ENCODE peak calls at places on chromosomes 6 and 20, in ten cellular contexts. A is brain microvascular endothelial cell, T is lower leg skin, X is right lobe of liver, L is neural progenitor cell, Y is heart right ventricle, H is GM06990, R is psoas muscle, W is ovary, C is fibroblast of mammary gland. V is an unnamed sample.

GRCh38 chr6:2938632-2939083 is 32.7 kb downstream of the SERPINB6 start:
- DNase-seq in X (no peak), H (no peak), A (no peak), C (no peak), T (peak), R (no peak), W (no peak), L (no peak), Y (no peak), V (no peak)

GRCh38 chr20:21397341-21398108 is at the start of gene NKX2-4:
- DNase-seq in W (no peak), C (no peak), A (no peak), X (no peak), Y (no peak), R (no peak), T (no peak), L (peak), H (no peak), V (no peak)

GRCh38 chr20:55216525-55217242 is 741.3 kb downstream of the DOK5 start:
- DNase-seq in W (no peak), C (peak), X (no peak), L (no peak), R (no peak), H (no peak), Y (no peak), A (no peak), T (no peak), V (no peak)

GRCh38 chr6:87391334-87391733 is 16.4 kb upstream of the CFAP206 start:
- DNase-seq in C (peak), W (no peak), A (peak), L (peak), Y (no peak), X (no peak), R (no peak), H (no peak), T (no peak), V (no peak)

GRCh38 chr6:130365166-130366010 is 429 bp upstream of the TMEM200A start:
- DNase-seq in T (peak), L (peak), H (peak), C (peak), Y (peak), X (peak), R (peak), W (peak), A (peak), V (peak)

GRCh38 chr6:17714879-17715860 is 8.4 kb upstream of the NUP153 start:
- DNase-seq in C (peak), X (no peak), R (no peak), H (peak), Y (no peak), A (peak), W (no peak), T (no peak), L (no peak), V (peak)

GRCh38 chr20:6740096-6740495 is 27.4 kb upstream of the BMP2 start:
- DNase-seq in L (no peak), H (no peak), W (no peak), C (no peak), Y (no peak), R (no peak), X (no peak), A (no peak), T (no peak), V (no peak)

GRCh38 chr6:15682965-15683822 is 20.4 kb upstream of the DTNBP1 start:
- DNase-seq in H (no peak), X (no peak), W (no peak), L (no peak), R (no peak), C (no peak), A (no peak), Y (no peak), T (no peak), V (no peak)

GRCh38 chr6:30679765-30680535 is 6.5 kb downstream of the PPP1R18 start:
- DNase-seq in T (no peak), H (no peak), Y (no peak), A (no peak), W (no peak), R (no peak), C (no peak), X (no peak), L (peak), V (no peak)

GRCh38 chr6:133854633-133855598 is 34.0 kb upstream of the TCF21 start:
- DNase-seq in R (no peak), Y (no peak), H (peak), W (no peak), T (no peak), A (no peak), L (peak), X (peak), C (no peak), V (no peak)

GRCh38 chr20:38789503-38790209 is 15.8 kb upstream of the PPP1R16B start:
- DNase-seq in H (no peak), X (no peak), A (peak), Y (no peak), C (peak), T (peak), R (no peak), L (no peak), W (no peak), V (no peak)

GRCh38 chr6:71082033-71082620 is 125.3 kb upstream of the B3GAT2 start:
- DNase-seq in L (no peak), W (no peak), A (no peak), H (no peak), X (no peak), C (peak), Y (no peak), R (no peak), T (no peak), V (peak)

GRCh38 chr6:148231572-148231971 is 111.1 kb upstream of the SASH1 start:
- DNase-seq in L (no peak), T (no peak), R (no peak), A (peak), W (no peak), C (peak), H (no peak), Y (no peak), X (no peak), V (no peak)

GRCh38 chr6:35663447-35664235 is 25.1 kb downstream of the FKBP5 start:
- DNase-seq in W (no peak), L (peak), A (peak), Y (no peak), X (no peak), R (no peak), C (peak), H (no peak), T (no peak), V (no peak)

GRCh38 chr6:35664945-35665344 is 23.8 kb downstream of the FKBP5 start:
- DNase-seq in T (no peak), X (no peak), R (no peak), A (no peak), H (no peak), Y (no peak), C (no peak), L (no peak), W (no peak), V (no peak)

GRCh38 chr6:35665573-35665972 is 23.1 kb downstream of the FKBP5 start:
- DNase-seq in A (no peak), C (no peak), W (no peak), R (no peak), L (no peak), X (no peak), Y (no peak), T (no peak), H (no peak), V (no peak)

GRCh38 chr6:35668096-35668495 is 20.6 kb downstream of the FKBP5 start:
- DNase-seq in C (no peak), A (no peak), X (no peak), T (no peak), H (peak), Y (no peak), W (no peak), L (peak), R (peak), V (no peak)

GRCh38 chr6:35663001-35663400 is 25.7 kb downstream of the FKBP5 start:
- DNase-seq in L (peak), Y (no peak), X (no peak), T (no peak), W (no peak), R (peak), A (no peak), C (peak), H (no peak), V (no peak)
- H3K4me3 ChIP-seq in L (no peak), Y (no peak), X (no peak), T (no peak), W (no peak), R (no peak), A (no peak), C (no peak), H (no peak), V (no peak)

DNA sequence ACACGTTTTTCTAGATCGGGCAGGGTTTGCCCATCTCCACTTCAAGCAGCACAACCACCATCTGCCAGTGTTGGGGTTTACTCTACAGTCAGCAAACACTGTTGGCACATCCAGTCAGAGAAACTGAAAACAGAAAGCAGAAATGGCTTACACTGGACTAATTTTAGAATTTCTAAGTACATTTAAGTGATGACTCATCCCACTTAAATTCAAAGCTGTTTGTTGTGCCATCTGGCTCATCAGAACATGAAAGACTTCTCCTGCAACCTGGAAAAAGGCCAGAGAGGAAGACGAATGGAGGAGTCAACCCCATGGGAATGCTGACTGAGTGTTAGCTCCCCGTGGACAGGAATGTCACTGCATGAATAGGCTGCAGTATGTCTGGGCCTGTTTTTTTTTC is 21.8 kb downstream of the FAM209B start:
- DNase-seq in H (peak), R (no peak), A (peak), C (peak), Y (no peak), X (no peak), W (peak), T (no peak), L (no peak), V (peak)
- TF ChIP-seq CTCF in H (no peak), R (no peak), A (peak), C (peak), Y (no peak), X (no peak), W (no peak), T (no peak), L (no peak), V (no peak)

GRCh38 chr6:161056451-161056850 is 64.9 kb downstream of the MAP3K4 start:
- DNase-seq in H (peak), X (no peak), T (no peak), W (no peak), Y (no peak), A (no peak), R (no peak), C (no peak), L (no peak), V (no peak)
- H3K4me3 ChIP-seq in H (no peak), X (no peak), T (no peak), W (no peak), Y (no peak), A (no peak), R (no peak), C (no peak), L (no peak), V (no peak)

GRCh38 chr6:4856779-4857178 is 80.6 kb downstream of the CDYL start:
- DNase-seq in R (no peak), Y (no peak), L (no peak), W (no peak), T (no peak), C (no peak), A (no peak), H (no peak), X (no peak), V (no peak)
- TF ChIP-seq CTCF in R (no peak), Y (no peak), L (no peak), W (no peak), T (no peak), C (peak), A (peak), H (peak), X (no peak), V (no peak)